ENCODE peak calls at places on chromosomes 6 and 20, in four cellular contexts. J is breast epithelium, M is A549, Z is neural progenitor cell. Y is an unnamed sample.

GRCh38 chr20:20821496-20822260 is 109.2 kb upstream of the RALGAPA2 start:
- DNase-seq in J (no peak), Z (peak), M (no peak), Y (no peak)

GRCh38 chr20:2816583-2817340 is 598 bp downstream of the TMEM239 start:
- DNase-seq in M (no peak), J (no peak), Z (peak), Y (no peak)

GRCh38 chr6:108606130-108606797 is 45.5 kb downstream of the FOXO3 start:
- DNase-seq in J (no peak), Z (no peak), M (no peak), Y (no peak)

GRCh38 chr6:25842526-25842925 is 10.7 kb upstream of the SLC17A1 start:
- DNase-seq in M (no peak), J (no peak), Z (no peak), Y (no peak)

GRCh38 chr6:117908246-117909107 is 1.4 kb downstream of the SLC35F1 start:
- DNase-seq in Z (peak), M (no peak), J (no peak), Y (no peak)

GRCh38 chr6:121885399-121886152 is 450.1 kb downstream of the GJA1 start:
- DNase-seq in M (no peak), Z (no peak), J (no peak), Y (no peak)

GRCh38 chr6:127866766-127867165 is 34.1 kb downstream of the THEMIS start:
- DNase-seq in J (no peak), M (no peak), Z (no peak), Y (no peak)

GRCh38 chr6:34068462-34069044 is 77.3 kb downstream of the GRM4 start:
- DNase-seq in Z (peak), J (no peak), M (no peak), Y (no peak)

GRCh38 chr6:169997930-169998218 is 246.5 kb downstream of the ERMARD start:
- DNase-seq in Z (no peak), M (no peak), J (no peak), Y (no peak)

GRCh38 chr20:34042286-34042685 is 48.6 kb downstream of the RALY start:
- DNase-seq in M (no peak), Z (no peak), J (no peak), Y (no peak)

GRCh38 chr20:41232971-41233926 is 84.3 kb downstream of the ZHX3 start:
- DNase-seq in M (peak), Z (no peak), J (no peak), Y (no peak)

DNA sequence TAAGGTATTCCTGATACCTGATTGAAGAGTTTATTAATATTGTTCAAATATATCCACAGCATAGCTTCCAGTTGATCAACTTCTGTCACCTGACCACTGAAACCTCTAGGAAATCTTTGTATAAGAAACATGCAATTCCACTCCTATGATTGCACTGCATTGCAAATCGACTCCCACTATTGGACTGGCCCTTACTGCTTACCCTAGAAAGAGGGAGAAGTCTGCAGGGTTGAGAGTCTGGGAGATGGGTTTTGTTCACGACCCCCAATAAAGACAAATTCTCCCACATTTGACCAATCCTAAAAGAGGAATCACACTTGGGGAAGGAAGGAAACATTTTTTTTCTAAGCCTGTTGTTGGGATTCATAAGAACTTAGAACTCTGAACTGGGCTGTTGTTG is 43.7 kb downstream of the TNFRSF21 start:
- DNase-seq in M (no peak), J (no peak), Z (no peak), Y (no peak)
- TF ChIP-seq CTCF in M (no peak), J (no peak), Z (no peak), Y (no peak)

GRCh38 chr20:6036213-6036612 is 17.6 kb downstream of the LRRN4 start:
- DNase-seq in Z (no peak), M (no peak), J (no peak), Y (no peak)

GRCh38 chr20:6037082-6037481 is 16.8 kb downstream of the LRRN4 start:
- DNase-seq in Z (no peak), J (no peak), M (no peak), Y (no peak)

GRCh38 chr20:6039766-6040165 is 14.1 kb downstream of the LRRN4 start:
- DNase-seq in Z (no peak), M (no peak), J (no peak), Y (no peak)

GRCh38 chr20:6040540-6040939 is 13.3 kb downstream of the LRRN4 start:
- DNase-seq in J (no peak), M (no peak), Z (no peak), Y (no peak)

DNA sequence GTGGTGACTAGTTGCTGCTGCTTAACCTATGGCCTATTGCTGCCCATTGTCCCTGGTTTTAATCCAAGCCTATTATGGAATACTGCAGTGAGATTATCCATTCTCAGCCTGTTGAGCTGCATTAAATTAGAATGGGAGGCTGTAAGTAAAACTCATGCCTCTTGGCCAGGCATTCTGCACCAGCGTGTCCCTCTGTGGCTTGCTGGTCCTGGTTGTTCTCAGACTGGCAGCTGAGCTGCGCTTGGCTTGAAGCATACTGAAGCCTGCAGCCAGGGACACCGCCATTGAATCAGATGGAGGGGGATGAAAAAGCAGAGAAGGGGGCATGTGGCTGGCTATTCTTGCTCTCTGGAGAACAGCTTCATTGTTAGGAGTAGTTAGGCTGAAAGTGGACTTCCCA is 15.6 kb downstream of the LRRN4 start:
- DNase-seq in Z (peak), M (no peak), J (no peak), Y (no peak)
- TF ChIP-seq CTCF in Z (no peak), M (no peak), J (no peak), Y (no peak)

DNA sequence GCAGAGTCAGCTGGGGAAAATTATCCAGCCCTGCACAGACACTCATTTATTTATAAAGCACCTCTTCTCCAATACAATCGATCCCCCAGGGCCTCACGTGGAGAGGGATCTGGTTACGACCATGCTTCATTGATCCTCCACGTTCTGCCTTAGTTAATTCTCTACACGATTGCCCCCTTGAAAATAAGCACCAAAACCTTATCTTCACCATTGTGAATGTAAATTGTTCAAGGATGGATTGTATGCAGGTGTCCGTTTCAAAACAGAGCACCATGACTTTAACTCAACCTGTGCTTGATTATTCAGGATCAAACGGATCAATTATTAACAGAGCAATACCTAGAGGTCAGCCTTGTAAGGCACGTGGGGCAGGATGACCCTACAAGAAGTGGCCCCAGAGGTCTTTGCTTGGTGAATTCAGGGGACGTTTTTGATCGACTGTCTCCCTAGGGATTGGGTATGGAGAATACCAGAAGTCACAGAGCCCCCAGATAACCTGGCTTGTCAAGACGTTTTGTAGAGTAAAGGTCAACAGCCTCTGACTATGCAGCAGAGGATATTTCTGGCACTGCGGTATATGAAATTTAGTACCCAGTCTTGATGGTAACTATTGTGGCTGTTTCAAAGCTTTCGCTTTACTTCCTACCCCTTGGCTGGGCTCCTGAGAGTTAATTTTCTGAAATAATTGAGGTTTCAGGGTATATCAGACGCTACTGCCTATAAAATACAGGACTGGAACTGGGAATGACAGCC is 112.1 kb downstream of the NFATC2 start:
- DNase-seq in Z (no peak), M (no peak), J (no peak), Y (no peak)
- TF ChIP-seq CTCF in Z (no peak), M (no peak), J (no peak), Y (no peak)

DNA sequence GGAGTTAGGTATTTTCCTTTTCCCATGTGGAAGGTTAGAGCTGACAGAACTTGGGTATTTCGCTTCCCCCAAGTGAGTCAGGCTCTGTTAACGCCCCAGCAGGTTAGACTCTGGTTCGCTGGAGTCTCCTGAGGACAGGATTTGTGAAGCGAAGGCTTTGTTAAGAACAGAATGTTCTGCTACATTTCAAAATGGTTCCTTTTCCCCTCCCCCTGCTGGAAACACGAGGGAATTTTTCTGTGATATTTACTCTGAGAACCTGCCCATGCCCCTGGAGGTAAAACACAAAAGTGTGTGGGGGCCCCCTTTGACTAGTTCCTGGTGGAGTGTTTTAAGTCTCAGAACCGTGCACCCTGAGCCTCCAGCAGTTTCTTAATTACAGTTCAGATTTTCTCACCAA is 731.4 kb upstream of the CITED2 start:
- DNase-seq in Z (peak), J (no peak), M (peak), Y (no peak)
- TF ChIP-seq CTCF in Z (peak), J (peak), M (no peak), Y (no peak)

GRCh38 chr6:51932956-51933355 is 154.5 kb downstream of the PKHD1 start:
- DNase-seq in Z (no peak), M (no peak), J (no peak), Y (no peak)

GRCh38 chr6:51936941-51937340 is 150.5 kb downstream of the PKHD1 start:
- DNase-seq in Z (no peak), J (no peak), M (no peak), Y (no peak)

GRCh38 chr6:51936536-51936935 is 150.9 kb downstream of the PKHD1 start:
- DNase-seq in M (no peak), J (no peak), Z (no peak), Y (no peak)

GRCh38 chr6:51930602-51931001 is 156.8 kb downstream of the PKHD1 start:
- DNase-seq in Z (no peak), J (no peak), M (no peak), Y (no peak)

DNA sequence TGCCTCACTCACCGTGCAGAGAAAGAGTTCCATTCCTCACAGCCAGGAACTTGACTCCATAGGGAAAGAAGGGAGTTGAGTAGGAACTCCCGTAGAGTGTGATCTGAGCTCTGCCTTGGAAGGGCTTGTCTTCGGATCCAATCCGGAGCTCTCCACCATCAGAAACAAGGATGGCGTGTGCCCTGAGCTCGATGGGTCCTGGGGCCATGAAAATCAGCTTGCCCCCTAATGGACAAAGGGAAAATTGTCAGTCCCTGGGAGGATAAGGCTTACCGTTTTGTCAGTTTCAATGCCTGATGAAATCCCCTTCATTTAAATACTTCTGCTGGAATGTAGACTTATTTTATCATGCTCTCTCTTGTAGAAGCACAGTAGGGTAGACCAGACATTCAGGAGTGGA is 153.3 kb downstream of the PKHD1 start:
- DNase-seq in J (no peak), Z (peak), M (peak), Y (no peak)
- TF ChIP-seq CTCF in J (no peak), Z (peak), M (no peak), Y (peak)

GRCh38 chr6:56046576-56046975 is 171.2 kb upstream of the BMP5 start:
- DNase-seq in M (no peak), J (peak), Z (no peak), Y (no peak)

GRCh38 chr6:56050530-56050929 is 175.1 kb upstream of the BMP5 start:
- DNase-seq in J (no peak), Z (no peak), M (no peak), Y (no peak)

GRCh38 chr6:56051199-56051598 is 175.8 kb upstream of the BMP5 start:
- DNase-seq in M (no peak), Z (no peak), J (no peak), Y (no peak)

GRCh38 chr6:56048601-56049000 is 173.2 kb upstream of the BMP5 start:
- DNase-seq in Z (no peak), J (no peak), M (no peak), Y (no peak)

DNA sequence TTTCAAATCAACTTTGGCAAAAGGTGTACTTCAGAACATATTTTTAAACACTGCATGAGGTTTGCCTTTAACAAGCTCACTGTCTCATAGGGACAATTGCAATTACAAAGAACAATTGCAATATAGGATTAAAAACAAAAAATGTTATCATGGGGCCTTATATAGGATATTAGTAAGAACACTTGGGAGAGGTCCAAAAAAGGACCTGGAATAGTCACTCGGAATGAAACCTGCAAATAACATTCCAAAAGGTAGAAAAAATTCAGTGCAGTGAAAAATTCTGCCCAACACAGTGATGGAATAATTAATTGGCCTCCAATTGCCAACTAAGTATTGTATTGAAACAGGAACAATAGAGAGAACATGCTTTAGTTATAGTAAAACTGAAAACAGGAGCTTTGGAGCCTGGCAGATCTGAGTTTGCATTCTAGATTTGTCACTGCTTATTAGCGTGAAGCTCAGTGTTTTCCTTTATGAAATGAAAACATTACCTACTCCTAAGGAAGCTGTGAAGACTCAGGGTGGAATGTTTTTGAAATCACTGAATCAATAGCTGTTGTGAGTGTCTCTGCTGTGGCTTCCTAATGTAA is 172.6 kb upstream of the BMP5 start:
- DNase-seq in Z (no peak), J (no peak), M (no peak), Y (no peak)
- TF ChIP-seq CTCF in Z (no peak), J (no peak), M (no peak), Y (no peak)

GRCh38 chr6:30234361-30234760 is 21.2 kb upstream of the TRIM26 start:
- DNase-seq in M (no peak), Z (no peak), J (no peak), Y (no peak)

DNA sequence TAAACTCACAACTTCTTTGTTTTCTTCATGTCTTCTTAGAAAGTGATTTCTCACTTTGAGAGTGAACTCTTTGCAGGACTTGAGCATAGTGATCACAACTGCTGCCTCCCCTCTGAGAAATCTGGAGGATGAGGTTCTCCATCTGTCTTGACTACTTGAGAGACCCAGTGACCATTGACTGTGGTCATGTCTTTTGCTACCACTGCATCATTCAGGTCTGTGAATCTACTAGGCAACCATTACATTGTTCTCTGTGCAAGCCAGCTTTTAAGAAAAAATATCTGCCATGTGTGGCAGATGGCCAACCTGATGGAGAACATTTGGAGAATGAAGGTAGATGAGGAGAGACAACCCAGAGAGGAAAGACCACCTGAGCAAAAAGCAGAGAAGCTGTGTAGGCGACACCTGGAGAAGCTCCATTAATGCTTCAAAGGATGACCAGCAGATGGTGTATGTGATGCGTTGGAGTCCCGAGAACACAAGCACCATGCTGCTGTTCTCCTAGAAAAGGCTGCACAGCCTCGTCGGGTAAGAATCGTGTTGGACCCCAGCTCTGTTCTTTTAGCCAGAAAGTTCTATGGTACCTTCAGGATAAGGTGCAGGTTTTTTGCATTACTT is 25.1 kb upstream of the TRIM26 start:
- DNase-seq in J (no peak), M (peak), Z (peak), Y (no peak)
- TF ChIP-seq CTCF in J (no peak), M (peak), Z (peak), Y (peak)

GRCh38 chr20:37650661-37651060 is 43.2 kb upstream of the CTNNBL1 start:
- DNase-seq in M (no peak), Z (peak), J (no peak), Y (no peak)

GRCh38 chr20:37647946-37648345 is 45.9 kb upstream of the CTNNBL1 start:
- DNase-seq in Z (no peak), M (no peak), J (no peak), Y (no peak)

GRCh38 chr20:37649017-37649416 is 44.8 kb upstream of the CTNNBL1 start:
- DNase-seq in M (no peak), Z (no peak), J (no peak), Y (no peak)

GRCh38 chr20:37649635-37650244 is 44.1 kb upstream of the CTNNBL1 start:
- DNase-seq in Z (peak), M (no peak), J (no peak), Y (no peak)

DNA sequence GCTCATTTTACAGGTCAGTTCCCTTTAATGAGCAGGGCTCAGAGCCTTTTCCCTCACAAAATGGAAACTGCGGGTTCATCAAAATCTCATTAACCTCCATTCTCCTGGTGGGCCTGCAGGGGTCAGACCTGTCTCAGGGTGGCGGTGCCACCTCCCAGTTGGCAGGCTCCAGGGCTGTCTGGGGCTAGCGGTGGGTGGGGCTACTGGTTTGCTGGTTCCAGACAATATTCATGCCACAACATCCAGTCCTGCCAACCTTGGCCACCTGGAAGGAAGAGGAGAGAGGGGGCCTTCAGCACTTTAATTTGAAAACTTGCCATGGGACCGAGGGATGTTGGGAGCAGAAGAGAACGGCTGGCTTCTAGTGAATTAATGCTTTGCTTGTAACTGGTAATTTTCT is 41.9 kb upstream of the CTNNBL1 start:
- DNase-seq in J (no peak), M (peak), Z (peak), Y (no peak)
- TF ChIP-seq CTCF in J (no peak), M (peak), Z (peak), Y (peak)

Y was measured in D721Med.